ENCODE peak calls at places on chromosomes 11 and 22, in seven cellular contexts. One of them, this sample, is unnamed.

GRCh38 chr11:22173532-22173931 is 19.4 kb upstream of the ANO5 start:
- DNase-seq in effector memory CD8-positive, alpha-beta T cell: no peak
- DNase-seq in endodermal cell: no peak
- DNase-seq in RWPE2: no peak
- DNase-seq in lower lobe of right lung: no peak
- DNase-seq in NCI-H1417: no peak
- DNase-seq in midbrain: no peak
- DNase-seq in this sample: no peak

GRCh38 chr11:60310407-60310998 is 16.6 kb upstream of the MS4A6E start:
- DNase-seq in effector memory CD8-positive, alpha-beta T cell: no peak
- DNase-seq in endodermal cell: no peak
- DNase-seq in RWPE2: no peak
- DNase-seq in lower lobe of right lung: peak; percentile 47
- DNase-seq in NCI-H1417: no peak
- DNase-seq in midbrain: no peak
- DNase-seq in this sample: no peak

GRCh38 chr22:22547226-22547625 is 11.8 kb downstream of the PRAME start:
- DNase-seq in effector memory CD8-positive, alpha-beta T cell: no peak
- DNase-seq in endodermal cell: no peak
- DNase-seq in RWPE2: no peak
- DNase-seq in lower lobe of right lung: no peak
- DNase-seq in NCI-H1417: no peak
- DNase-seq in midbrain: no peak
- DNase-seq in this sample: no peak

GRCh38 chr22:44783581-44783980 is 31.2 kb downstream of the ARHGAP8 start:
- DNase-seq in effector memory CD8-positive, alpha-beta T cell: no peak
- DNase-seq in endodermal cell: no peak
- DNase-seq in RWPE2: no peak
- DNase-seq in lower lobe of right lung: no peak
- DNase-seq in NCI-H1417: no peak
- DNase-seq in midbrain: no peak
- DNase-seq in this sample: no peak

GRCh38 chr11:92556435-92556834 is 331.8 kb downstream of the FAT3 start:
- DNase-seq in effector memory CD8-positive, alpha-beta T cell: no peak
- DNase-seq in endodermal cell: peak; percentile 56
- DNase-seq in RWPE2: no peak
- DNase-seq in lower lobe of right lung: no peak
- DNase-seq in NCI-H1417: no peak
- DNase-seq in midbrain: no peak
- DNase-seq in this sample: no peak

GRCh38 chr22:49877642-49878041 is 24.0 kb downstream of the ZBED4 start:
- DNase-seq in effector memory CD8-positive, alpha-beta T cell: no peak
- DNase-seq in endodermal cell: no peak
- DNase-seq in RWPE2: no peak
- DNase-seq in lower lobe of right lung: no peak
- DNase-seq in NCI-H1417: no peak
- DNase-seq in midbrain: no peak
- DNase-seq in this sample: no peak

GRCh38 chr11:35629914-35630313 is 11.7 kb downstream of the FJX1 start:
- DNase-seq in effector memory CD8-positive, alpha-beta T cell: no peak
- DNase-seq in endodermal cell: no peak
- DNase-seq in RWPE2: peak; percentile 87
- DNase-seq in lower lobe of right lung: no peak
- DNase-seq in NCI-H1417: no peak
- DNase-seq in midbrain: no peak
- DNase-seq in this sample: no peak

GRCh38 chr11:115616941-115617340 is 112.7 kb upstream of the CADM1 start:
- DNase-seq in effector memory CD8-positive, alpha-beta T cell: no peak
- DNase-seq in endodermal cell: no peak
- DNase-seq in RWPE2: no peak
- DNase-seq in lower lobe of right lung: no peak
- DNase-seq in NCI-H1417: no peak
- DNase-seq in midbrain: no peak
- DNase-seq in this sample: no peak

GRCh38 chr11:20342347-20343279 is 20.9 kb upstream of the HTATIP2 start:
- DNase-seq in effector memory CD8-positive, alpha-beta T cell: no peak
- DNase-seq in endodermal cell: peak; percentile 95
- DNase-seq in RWPE2: no peak
- DNase-seq in lower lobe of right lung: no peak
- DNase-seq in NCI-H1417: no peak
- DNase-seq in midbrain: no peak
- DNase-seq in this sample: no peak

GRCh38 chr22:49100316-49100715 is 727.4 kb downstream of the BRD1 start:
- DNase-seq in effector memory CD8-positive, alpha-beta T cell: no peak
- DNase-seq in endodermal cell: no peak
- DNase-seq in RWPE2: peak; percentile 17
- DNase-seq in lower lobe of right lung: no peak
- DNase-seq in NCI-H1417: no peak
- DNase-seq in midbrain: no peak
- DNase-seq in this sample: no peak

GRCh38 chr11:12090761-12091261 is 19.6 kb upstream of the MICAL2 start:
- DNase-seq in effector memory CD8-positive, alpha-beta T cell: no peak
- DNase-seq in endodermal cell: no peak
- DNase-seq in RWPE2: peak; percentile 95
- DNase-seq in lower lobe of right lung: peak; percentile 81
- DNase-seq in NCI-H1417: no peak
- DNase-seq in midbrain: no peak
- DNase-seq in this sample: no peak

GRCh38 chr22:25840162-25840561 is 98.2 kb downstream of the MYO18B start:
- DNase-seq in effector memory CD8-positive, alpha-beta T cell: no peak
- DNase-seq in endodermal cell: no peak
- DNase-seq in RWPE2: no peak
- DNase-seq in lower lobe of right lung: no peak
- DNase-seq in NCI-H1417: no peak
- DNase-seq in midbrain: no peak
- DNase-seq in this sample: no peak

GRCh38 chr22:29523761-29524160 is 29.8 kb downstream of the THOC5 start:
- DNase-seq in effector memory CD8-positive, alpha-beta T cell: no peak
- DNase-seq in endodermal cell: no peak
- DNase-seq in RWPE2: no peak
- DNase-seq in lower lobe of right lung: no peak
- DNase-seq in NCI-H1417: no peak
- DNase-seq in midbrain: no peak
- DNase-seq in this sample: no peak

GRCh38 chr22:46693634-46694422 is 44.2 kb downstream of the CERK start:
- DNase-seq in effector memory CD8-positive, alpha-beta T cell: no peak
- DNase-seq in endodermal cell: no peak
- DNase-seq in RWPE2: no peak
- DNase-seq in lower lobe of right lung: no peak
- DNase-seq in NCI-H1417: peak; percentile 42
- DNase-seq in midbrain: no peak
- DNase-seq in this sample: no peak

GRCh38 chr11:9613830-9614762 is 40.6 kb downstream of the WEE1 start:
- DNase-seq in effector memory CD8-positive, alpha-beta T cell: peak; percentile 86
- DNase-seq in endodermal cell: peak; percentile 93
- DNase-seq in RWPE2: peak; percentile 86
- DNase-seq in lower lobe of right lung: peak; percentile 94
- DNase-seq in NCI-H1417: peak; percentile 89
- DNase-seq in midbrain: peak; percentile 80
- DNase-seq in this sample: peak; percentile 67

GRCh38 chr11:63918576-63919171 is 1.7 kb upstream of the RCOR2 start:
- DNase-seq in effector memory CD8-positive, alpha-beta T cell: no peak
- DNase-seq in endodermal cell: peak; percentile 81
- DNase-seq in RWPE2: no peak
- DNase-seq in lower lobe of right lung: no peak
- DNase-seq in NCI-H1417: peak; percentile 71
- DNase-seq in midbrain: peak; percentile 28
- DNase-seq in this sample: no peak

GRCh38 chr11:3939211-3939610 is 83.7 kb downstream of the STIM1 start:
- DNase-seq in effector memory CD8-positive, alpha-beta T cell: no peak
- DNase-seq in endodermal cell: no peak
- DNase-seq in RWPE2: no peak
- DNase-seq in lower lobe of right lung: no peak
- DNase-seq in NCI-H1417: no peak
- DNase-seq in midbrain: no peak
- DNase-seq in this sample: no peak

GRCh38 chr22:24156146-24156914 is 25.0 kb upstream of the SUSD2 start:
- DNase-seq in effector memory CD8-positive, alpha-beta T cell: peak; percentile 52
- DNase-seq in endodermal cell: no peak
- DNase-seq in RWPE2: no peak
- DNase-seq in lower lobe of right lung: peak; percentile 70
- DNase-seq in NCI-H1417: peak; percentile 51
- DNase-seq in midbrain: no peak
- DNase-seq in this sample: peak; percentile 27

GRCh38 chr11:32333335-32333991 is 101.9 kb downstream of the WT1 start:
- DNase-seq in effector memory CD8-positive, alpha-beta T cell: no peak
- DNase-seq in endodermal cell: peak; percentile 91
- DNase-seq in RWPE2: no peak
- DNase-seq in lower lobe of right lung: peak; percentile 68
- DNase-seq in NCI-H1417: peak; percentile 46
- DNase-seq in midbrain: peak; percentile 57
- DNase-seq in this sample: no peak

GRCh38 chr11:88421530-88421929 is 84.0 kb upstream of the CTSC start:
- DNase-seq in effector memory CD8-positive, alpha-beta T cell: no peak
- DNase-seq in endodermal cell: peak; percentile 61
- DNase-seq in RWPE2: no peak
- DNase-seq in lower lobe of right lung: no peak
- DNase-seq in NCI-H1417: no peak
- DNase-seq in midbrain: peak; percentile 26
- DNase-seq in this sample: no peak

GRCh38 chr11:92753161-92753560 is 216.3 kb upstream of the MTNR1B start:
- DNase-seq in effector memory CD8-positive, alpha-beta T cell: no peak
- DNase-seq in endodermal cell: no peak
- DNase-seq in RWPE2: no peak
- DNase-seq in lower lobe of right lung: no peak
- DNase-seq in NCI-H1417: no peak
- DNase-seq in midbrain: no peak
- DNase-seq in this sample: no peak

GRCh38 chr22:47126344-47126811 is 363.9 kb downstream of the TBC1D22A start:
- DNase-seq in effector memory CD8-positive, alpha-beta T cell: no peak
- DNase-seq in endodermal cell: no peak
- DNase-seq in RWPE2: peak; percentile 34
- DNase-seq in lower lobe of right lung: peak; percentile 20
- DNase-seq in NCI-H1417: no peak
- DNase-seq in midbrain: no peak
- DNase-seq in this sample: no peak

GRCh38 chr22:24471570-24471969 is 23.6 kb upstream of the UPB1 start:
- DNase-seq in effector memory CD8-positive, alpha-beta T cell: no peak
- DNase-seq in endodermal cell: no peak
- DNase-seq in RWPE2: no peak
- DNase-seq in lower lobe of right lung: no peak
- DNase-seq in NCI-H1417: no peak
- DNase-seq in midbrain: no peak
- DNase-seq in this sample: no peak

GRCh38 chr22:43263645-43264514 is 76.9 kb upstream of the TTLL12 start:
- DNase-seq in effector memory CD8-positive, alpha-beta T cell: peak; percentile 85
- DNase-seq in endodermal cell: no peak
- DNase-seq in RWPE2: peak; percentile 77
- DNase-seq in lower lobe of right lung: peak; percentile 71
- DNase-seq in NCI-H1417: peak; percentile 44
- DNase-seq in midbrain: no peak
- DNase-seq in this sample: peak; percentile 54

GRCh38 chr11:121441533-121441932 is 10.6 kb upstream of the SORL1 start:
- DNase-seq in effector memory CD8-positive, alpha-beta T cell: no peak
- DNase-seq in endodermal cell: no peak
- DNase-seq in RWPE2: no peak
- DNase-seq in lower lobe of right lung: no peak
- DNase-seq in NCI-H1417: no peak
- DNase-seq in midbrain: no peak
- DNase-seq in this sample: no peak

GRCh38 chr11:77634724-77635123 is 2.9 kb downstream of the CLNS1A start:
- DNase-seq in effector memory CD8-positive, alpha-beta T cell: no peak
- DNase-seq in endodermal cell: no peak
- DNase-seq in RWPE2: no peak
- DNase-seq in lower lobe of right lung: no peak
- DNase-seq in NCI-H1417: no peak
- DNase-seq in midbrain: no peak
- DNase-seq in this sample: no peak

GRCh38 chr11:59777104-59777503 is 21.9 kb downstream of the STX3 start:
- DNase-seq in effector memory CD8-positive, alpha-beta T cell: no peak
- DNase-seq in endodermal cell: no peak
- DNase-seq in RWPE2: no peak
- DNase-seq in lower lobe of right lung: no peak
- DNase-seq in NCI-H1417: no peak
- DNase-seq in midbrain: no peak
- DNase-seq in this sample: no peak

GRCh38 chr11:45906965-45907591 is at the start of gene FREY1:
- DNase-seq in effector memory CD8-positive, alpha-beta T cell: no peak
- DNase-seq in endodermal cell: no peak
- DNase-seq in RWPE2: no peak
- DNase-seq in lower lobe of right lung: no peak
- DNase-seq in NCI-H1417: no peak
- DNase-seq in midbrain: no peak
- DNase-seq in this sample: no peak

GRCh38 chr11:65900125-65900898 is at the start of gene FOSL1:
- DNase-seq in effector memory CD8-positive, alpha-beta T cell: peak; percentile 87
- DNase-seq in endodermal cell: peak; percentile 98
- DNase-seq in RWPE2: peak; percentile 99
- DNase-seq in lower lobe of right lung: peak; percentile 96
- DNase-seq in NCI-H1417: peak; percentile 83
- DNase-seq in midbrain: peak; percentile 23
- DNase-seq in this sample: peak; percentile 73

GRCh38 chr11:69232821-69233760 is 60.9 kb upstream of the MYEOV start:
- DNase-seq in effector memory CD8-positive, alpha-beta T cell: no peak
- DNase-seq in endodermal cell: peak; percentile 40
- DNase-seq in RWPE2: no peak
- DNase-seq in lower lobe of right lung: no peak
- DNase-seq in NCI-H1417: no peak
- DNase-seq in midbrain: no peak
- DNase-seq in this sample: no peak

GRCh38 chr11:129277216-129277838 is 85.2 kb upstream of the ARHGAP32 start:
- DNase-seq in effector memory CD8-positive, alpha-beta T cell: no peak
- DNase-seq in endodermal cell: no peak
- DNase-seq in RWPE2: no peak
- DNase-seq in lower lobe of right lung: no peak
- DNase-seq in NCI-H1417: no peak
- DNase-seq in midbrain: no peak
- DNase-seq in this sample: no peak

GRCh38 chr11:32088117-32088941 is 2.5 kb upstream of the RCN1 start:
- DNase-seq in effector memory CD8-positive, alpha-beta T cell: no peak
- DNase-seq in endodermal cell: no peak
- DNase-seq in RWPE2: no peak
- DNase-seq in lower lobe of right lung: no peak
- DNase-seq in NCI-H1417: no peak
- DNase-seq in midbrain: no peak
- DNase-seq in this sample: peak; percentile 77

GRCh38 chr11:12808519-12808918 is 134.3 kb downstream of the TEAD1 start:
- DNase-seq in effector memory CD8-positive, alpha-beta T cell: no peak
- DNase-seq in endodermal cell: no peak
- DNase-seq in RWPE2: no peak
- DNase-seq in lower lobe of right lung: no peak
- DNase-seq in NCI-H1417: no peak
- DNase-seq in midbrain: no peak
- DNase-seq in this sample: no peak

GRCh38 chr11:75813126-75813525 is 1.9 kb upstream of the UVRAG start:
- DNase-seq in effector memory CD8-positive, alpha-beta T cell: no peak
- DNase-seq in endodermal cell: no peak
- DNase-seq in RWPE2: no peak
- DNase-seq in lower lobe of right lung: no peak
- DNase-seq in NCI-H1417: no peak
- DNase-seq in midbrain: no peak
- DNase-seq in this sample: no peak

GRCh38 chr22:47782461-47783075 is 1020.1 kb downstream of the TBC1D22A start:
- DNase-seq in effector memory CD8-positive, alpha-beta T cell: no peak
- DNase-seq in endodermal cell: peak; percentile 10
- DNase-seq in RWPE2: no peak
- DNase-seq in lower lobe of right lung: no peak
- DNase-seq in NCI-H1417: no peak
- DNase-seq in midbrain: no peak
- DNase-seq in this sample: no peak

GRCh38 chr11:27020736-27021135 is 19.9 kb upstream of the BBOX1 start:
- DNase-seq in effector memory CD8-positive, alpha-beta T cell: no peak
- DNase-seq in endodermal cell: no peak
- DNase-seq in RWPE2: no peak
- DNase-seq in lower lobe of right lung: no peak
- DNase-seq in NCI-H1417: no peak
- DNase-seq in midbrain: no peak
- DNase-seq in this sample: peak; percentile 19

GRCh38 chr11:83895516-83895915 is 609.3 kb upstream of the CCDC90B start:
- DNase-seq in effector memory CD8-positive, alpha-beta T cell: no peak
- DNase-seq in endodermal cell: peak; percentile 47
- DNase-seq in RWPE2: no peak
- DNase-seq in lower lobe of right lung: no peak
- DNase-seq in NCI-H1417: no peak
- DNase-seq in midbrain: no peak
- DNase-seq in this sample: no peak

GRCh38 chr22:23147632-23148387 is 2.5 kb downstream of the RAB36 start:
- DNase-seq in effector memory CD8-positive, alpha-beta T cell: no peak
- DNase-seq in endodermal cell: no peak
- DNase-seq in RWPE2: no peak
- DNase-seq in lower lobe of right lung: no peak
- DNase-seq in NCI-H1417: no peak
- DNase-seq in midbrain: no peak
- DNase-seq in this sample: no peak

This sample was measured in NCI-H1105 treated with DMSO at 0.1 percent for 48 hours.